ENCODE peak calls at places on chromosome 3, in eight cellular contexts. K is GM23248; O is naive thymus-derived CD4-positive, alpha-beta T cell; V is endothelial cell of umbilical vein; Z is esophagus squamous epithelium; T is Peyer's patch; W is neuronal stem cell; Q is breast epithelium. A is an unnamed sample.

GRCh38 chr3:38658886-38659285 is 9.4 kb upstream of the SCN5A start:
- DNase-seq in K (no peak), O (no peak), V (no peak), Z (no peak), T (no peak), W (no peak), Q (no peak), A (no peak)

GRCh38 chr3:105965384-105965783 is 96.6 kb upstream of the CBLB start:
- DNase-seq in K (peak; percentile 55), O (no peak), V (peak; percentile 77), Z (no peak), T (no peak), W (no peak), Q (no peak), A (peak; percentile 58)

GRCh38 chr3:189981668-189982067 is 139.0 kb downstream of the P3H2 start:
- DNase-seq in K (peak; percentile 81), O (no peak), V (peak; percentile 42), Z (no peak), T (no peak), W (no peak), Q (no peak), A (peak; percentile 92)

GRCh38 chr3:11698326-11699082 is 54.8 kb upstream of the VGLL4 start:
- DNase-seq in K (peak; percentile 39), O (no peak), V (no peak), Z (no peak), T (no peak), W (no peak), Q (no peak), A (no peak)

GRCh38 chr3:13579089-13579488 is 30.2 kb downstream of the FBLN2 start:
- DNase-seq in K (peak; percentile 94), O (no peak), V (no peak), Z (no peak), T (no peak), W (no peak), Q (no peak), A (no peak)

GRCh38 chr3:89434621-89435380 is 327.4 kb downstream of the EPHA3 start:
- DNase-seq in K (no peak), O (no peak), V (no peak), Z (no peak), T (no peak), W (no peak), Q (no peak), A (no peak)

GRCh38 chr3:136844726-136845125 is 17.3 kb upstream of the NCK1 start:
- DNase-seq in K (no peak), O (no peak), V (peak; percentile 47), Z (no peak), T (no peak), W (no peak), Q (no peak), A (no peak)

GRCh38 chr3:146283796-146284485 is 33.0 kb upstream of the PLSCR4 start:
- DNase-seq in K (no peak), O (no peak), V (no peak), Z (no peak), T (no peak), W (no peak), Q (no peak), A (no peak)

GRCh38 chr3:138369151-138369900 is 20.9 kb downstream of the MRAS start:
- DNase-seq in K (no peak), O (no peak), V (no peak), Z (no peak), T (no peak), W (no peak), Q (no peak), A (no peak)

GRCh38 chr3:25663324-25664065 is 1.2 kb downstream of the TOP2B start:
- DNase-seq in K (peak; percentile 59), O (peak; percentile 51), V (peak; percentile 58), Z (no peak), T (peak; percentile 55), W (peak; percentile 18), Q (no peak), A (no peak)

GRCh38 chr3:44198265-44198956 is 43.3 kb upstream of the TOPAZ1 start:
- DNase-seq in K (peak; percentile 84), O (peak; percentile 62), V (peak; percentile 69), Z (peak; percentile 13), T (peak; percentile 80), W (peak; percentile 83), Q (peak; percentile 57), A (peak; percentile 30)

GRCh38 chr3:77420316-77420715 is 380.4 kb downstream of the ROBO2 start:
- DNase-seq in K (no peak), O (no peak), V (no peak), Z (no peak), T (no peak), W (no peak), Q (no peak), A (no peak)

GRCh38 chr3:19947549-19948071 is 713 bp downstream of the RAB5A start:
- DNase-seq in K (peak; percentile 80), O (peak; percentile 64), V (peak; percentile 62), Z (peak; percentile 19), T (peak; percentile 71), W (peak; percentile 32), Q (peak; percentile 51), A (peak; percentile 48)

GRCh38 chr3:98556164-98557130 is 24.7 kb downstream of the GPR15 start:
- DNase-seq in K (peak; percentile 7), O (no peak), V (no peak), Z (no peak), T (no peak), W (no peak), Q (no peak), A (peak; percentile 32)

GRCh38 chr3:194103475-194103874 is 32.5 kb upstream of the HES1 start:
- DNase-seq in K (no peak), O (peak; percentile 72), V (no peak), Z (no peak), T (peak; percentile 71), W (no peak), Q (no peak), A (no peak)

GRCh38 chr3:194485471-194485875 is 1.3 kb downstream of the ATP13A3 start:
- DNase-seq in K (peak; percentile 51), O (peak; percentile 19), V (peak; percentile 35), Z (no peak), T (no peak), W (no peak), Q (no peak), A (no peak)

GRCh38 chr3:100709840-100710235 is 544 bp downstream of the TFG start:
- DNase-seq in K (peak; percentile 75), O (no peak), V (no peak), Z (peak; percentile 2), T (peak; percentile 57), W (peak; percentile 66), Q (no peak), A (peak; percentile 47)

GRCh38 chr3:11757441-11757875 is 89.2 kb downstream of the TAMM41 start:
- DNase-seq in K (peak; percentile 54), O (no peak), V (no peak), Z (no peak), T (no peak), W (no peak), Q (no peak), A (no peak)

GRCh38 chr3:1469248-1469647 is 376.4 kb downstream of the CNTN6 start:
- DNase-seq in K (no peak), O (no peak), V (no peak), Z (no peak), T (no peak), W (no peak), Q (no peak), A (no peak)

DNA sequence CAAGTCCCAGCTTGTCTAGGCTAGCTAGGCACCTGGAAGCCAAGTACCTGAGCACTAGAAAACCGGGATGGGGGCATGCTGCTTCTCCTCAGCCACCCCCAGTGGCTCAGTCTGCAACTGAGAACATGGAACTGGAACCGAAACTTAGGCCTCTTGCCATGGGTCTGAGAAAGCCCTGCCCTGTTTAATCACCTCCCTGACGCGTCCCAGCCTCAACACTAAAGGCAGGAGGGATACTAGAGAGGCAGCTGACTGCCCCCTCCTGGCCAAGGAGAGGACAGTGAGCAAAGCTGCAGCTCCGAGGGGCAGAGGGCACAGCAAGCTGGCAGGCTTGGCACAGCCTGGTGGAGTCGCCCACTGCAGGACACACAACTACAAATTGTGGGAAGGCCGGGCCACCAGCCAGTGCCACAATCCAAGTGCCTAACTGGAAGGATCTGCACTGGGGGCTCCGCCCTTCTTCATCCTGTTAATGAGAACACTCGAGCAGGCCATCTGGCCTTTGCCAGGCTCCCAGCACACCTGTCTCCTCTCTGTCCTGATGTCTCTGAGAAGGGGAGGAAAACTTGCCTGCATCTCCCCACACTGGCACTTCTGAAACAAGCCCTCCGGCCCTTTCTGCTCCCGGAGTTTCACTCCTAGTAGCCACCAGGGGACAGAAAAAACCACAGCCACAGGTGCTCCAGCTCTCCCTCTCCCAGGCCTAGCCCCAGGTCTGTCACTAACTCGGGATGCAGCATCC is 53.7 kb downstream of the BDH1 start:
- DNase-seq in K (peak; percentile 88), O (peak; percentile 19), V (peak; percentile 64), Z (no peak), T (peak; percentile 86), W (peak; percentile 50), Q (peak; percentile 41), A (peak; percentile 92)
- H3K4me3 ChIP-seq in K (no peak overlapping the region), O (no peak overlapping the region), V (no peak overlapping the region), Z (no peak overlapping the region), T (no peak overlapping the region), W (no peak overlapping the region), Q (no peak overlapping the region), A (no peak overlapping the region)

GRCh38 chr3:141546586-141546985 is 59.8 kb downstream of the RASA2 start:
- DNase-seq in K (no peak), O (no peak), V (no peak), Z (no peak), T (no peak), W (no peak), Q (no peak), A (no peak)
- H3K9me3 ChIP-seq in K (no peaks in the 10 kb centered on the region), O (peaks cover 5% of the 10 kb centered on the region), V (no peaks in the 10 kb centered on the region), Z (peaks cover 4% of the 10 kb centered on the region), T (no peaks in the 10 kb centered on the region), W (peaks cover 2% of the 10 kb centered on the region), Q (no peaks in the 10 kb centered on the region), A (peaks cover 35% of the 10 kb centered on the region)

DNA sequence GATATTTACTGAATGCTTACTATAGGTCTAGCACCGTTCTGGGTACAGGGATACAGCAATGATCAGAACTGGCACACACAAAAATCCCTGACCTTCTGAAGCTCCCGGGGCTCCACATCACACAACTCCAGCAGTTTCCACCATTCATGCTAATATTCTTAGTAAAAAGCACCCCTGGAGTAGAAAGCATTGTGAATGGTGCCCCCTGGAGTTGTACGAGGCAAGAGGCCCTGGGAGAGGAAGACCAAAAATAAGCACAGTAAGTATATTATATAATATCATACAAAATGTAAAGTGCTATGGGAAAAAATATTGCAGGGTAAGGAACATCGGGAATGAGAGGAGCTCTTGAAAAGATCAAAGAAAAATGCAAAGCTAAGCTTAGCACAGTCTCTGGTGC is 790 bp upstream of the SRGAP3 start:
- DNase-seq in K (peak; percentile 5), O (no peak), V (no peak), Z (no peak), T (no peak), W (no peak), Q (no peak), A (no peak)
- H3K4me3 ChIP-seq in K (no peak overlapping the region), O (no peak overlapping the region), V (no peak overlapping the region), Z (no peak overlapping the region), T (no peak overlapping the region), W (no peak overlapping the region), Q (no peak overlapping the region), A (no peak overlapping the region)

DNA sequence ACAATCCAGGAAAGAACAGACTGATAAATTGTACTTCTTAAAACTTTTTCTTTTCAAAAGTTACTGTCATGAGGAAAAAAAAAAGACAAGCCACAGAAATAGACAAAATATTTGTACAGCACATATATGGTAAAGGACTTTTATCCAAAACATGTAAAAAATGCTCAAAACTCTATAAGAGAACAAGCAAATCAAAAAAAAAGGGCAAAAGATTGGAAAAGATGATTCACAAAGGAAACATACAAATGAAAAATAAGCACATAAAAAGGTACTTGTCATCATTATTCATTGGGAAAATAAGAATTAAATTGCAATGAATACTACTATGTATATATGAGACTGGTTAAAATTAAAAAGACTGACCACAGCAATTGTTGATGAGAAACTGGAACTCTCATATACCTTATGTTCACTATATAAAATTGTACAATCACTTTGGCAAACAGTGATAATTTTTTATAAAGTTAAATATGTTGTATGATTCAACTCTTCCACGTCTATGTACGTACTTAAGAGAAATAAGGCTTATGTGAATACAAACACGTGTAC is 39.7 kb downstream of the DIPK2A start:
- DNase-seq in K (no peak), O (no peak), V (no peak), Z (no peak), T (no peak), W (no peak), Q (no peak), A (no peak)
- H3K9me3 ChIP-seq in K (no peaks in the 10 kb centered on the region), O (no peaks in the 10 kb centered on the region), V (no peaks in the 10 kb centered on the region), Z (no peaks in the 10 kb centered on the region), T (no peaks in the 10 kb centered on the region), W (no peaks in the 10 kb centered on the region), Q (no peaks in the 10 kb centered on the region), A (no peaks in the 10 kb centered on the region)